ENCODE peak calls at places on chromosomes 5 and 9, in six cellular contexts. P is GM23338, I is T follicular helper cell, A is NCI-H2029, S is MG63, Y is colonic mucosa. Z is an unnamed sample.

GRCh38 chr9:21862871-21863270 is 60.4 kb downstream of the MTAP start:
- DNase-seq in P (no peak), I (no peak), A (no peak), S (no peak), Y (no peak), Z (no peak)

GRCh38 chr5:66769030-66769733 is 173.0 kb downstream of the MAST4 start:
- DNase-seq in P (no peak), I (no peak), A (no peak), S (no peak), Y (no peak), Z (no peak)

GRCh38 chr9:98248737-98249474 is 6.5 kb downstream of the TBC1D2 start:
- DNase-seq in P (no peak), I (no peak), A (no peak), S (no peak), Y (peak; percentile 77), Z (no peak)

GRCh38 chr5:142767925-142768324 is 2.3 kb upstream of the ARHGAP26 start:
- DNase-seq in P (peak; percentile 60), I (no peak), A (no peak), S (no peak), Y (no peak), Z (no peak)

GRCh38 chr5:124649548-124650501 is 96.6 kb downstream of the ZNF608 start:
- DNase-seq in P (no peak), I (peak; percentile 52), A (peak; percentile 82), S (peak; percentile 70), Y (peak; percentile 82), Z (peak; percentile 14)

GRCh38 chr9:72818377-72818776 is 134.5 kb downstream of the ALDH1A1 start:
- DNase-seq in P (no peak), I (no peak), A (no peak), S (no peak), Y (no peak), Z (no peak)

GRCh38 chr5:158699336-158699735 is 400.4 kb downstream of the EBF1 start:
- DNase-seq in P (no peak), I (no peak), A (no peak), S (no peak), Y (no peak), Z (no peak)

GRCh38 chr5:180625125-180625790 is 24.1 kb downstream of the FLT4 start:
- DNase-seq in P (no peak), I (no peak), A (no peak), S (no peak), Y (no peak), Z (no peak)

GRCh38 chr5:43231977-43232376 is 40.0 kb downstream of the NIM1K start:
- DNase-seq in P (peak; percentile 34), I (no peak), A (peak; percentile 89), S (peak; percentile 2), Y (no peak), Z (no peak)